ENCODE peak calls at places on chromosome 21, in ten cellular contexts. G is NCI-H1092; F is hypothalamus; Z is T-helper 2 cell; A is Kasumi-1; P is H9; I is activated CD8-positive, alpha-beta T cell treated with anti-CD3 and anti-CD28 coated beads for 36 hours; K is substantia nigra; M is GM04504; W is iris pigment epithelial cell. H is an unnamed sample.

GRCh38 chr21:44594406-44594916 is 2.2 kb upstream of the KRTAP10-6 start:
- DNase-seq in K (no peak), P (peak; percentile 24), A (no peak), I (no peak), W (no peak), F (no peak), M (no peak), G (no peak), Z (no peak), H (no peak)

GRCh38 chr21:42579456-42580075 is 65.9 kb downstream of the SLC37A1 start:
- DNase-seq in A (no peak), F (no peak), M (no peak), K (no peak), P (no peak), W (no peak), I (no peak), Z (no peak), G (no peak), H (no peak)

GRCh38 chr21:32367158-32367557 is 25.7 kb downstream of the URB1 start:
- DNase-seq in G (no peak), Z (no peak), K (no peak), I (no peak), P (no peak), A (no peak), M (no peak), W (peak; percentile 73), F (no peak), H (no peak)

GRCh38 chr21:35481005-35481404 is 431.9 kb upstream of the RUNX1 start:
- DNase-seq in P (no peak), M (no peak), A (no peak), W (no peak), K (no peak), I (no peak), G (no peak), Z (no peak), F (no peak), H (no peak)

GRCh38 chr21:42248241-42248640 is 29.3 kb downstream of the ABCG1 start:
- DNase-seq in I (no peak), P (no peak), F (no peak), K (no peak), A (no peak), G (no peak), Z (no peak), M (no peak), W (no peak), H (no peak)

GRCh38 chr21:31335957-31336738 is 7.9 kb downstream of the TIAM1 start:
- DNase-seq in P (no peak), Z (no peak), K (no peak), I (peak; percentile 69), M (peak; percentile 23), G (no peak), A (no peak), F (peak; percentile 30), W (peak; percentile 96), H (peak; percentile 60)

GRCh38 chr21:31343680-31344480 is at the start of gene TIAM1:
- DNase-seq in P (peak; percentile 74), I (peak; percentile 47), W (peak; percentile 83), M (no peak), F (peak; percentile 33), A (peak; percentile 57), Z (no peak), K (no peak), G (no peak), H (peak; percentile 72)

GRCh38 chr21:45554477-45555175 is 12.4 kb upstream of the SLC19A1 start:
- DNase-seq in A (peak; percentile 53), M (peak; percentile 58), W (peak; percentile 62), G (peak; percentile 49), Z (peak; percentile 81), P (peak; percentile 72), I (peak; percentile 86), F (peak; percentile 63), K (peak; percentile 49), H (peak; percentile 45)

GRCh38 chr21:36949171-36950141 is 17.0 kb downstream of the HLCS start:
- DNase-seq in W (peak; percentile 27), A (no peak), M (no peak), I (no peak), F (no peak), G (no peak), P (no peak), Z (no peak), K (no peak), H (no peak)

GRCh38 chr21:37532868-37533780 is 166.6 kb downstream of the DYRK1A start:
- DNase-seq in Z (no peak), K (no peak), I (peak; percentile 65), M (no peak), A (no peak), F (no peak), W (peak; percentile 53), G (no peak), P (no peak), H (no peak)

GRCh38 chr21:45550552-45551210 is 8.4 kb upstream of the SLC19A1 start:
- DNase-seq in G (no peak), Z (peak; percentile 82), I (peak; percentile 73), W (peak; percentile 13), A (peak; percentile 93), K (no peak), P (peak; percentile 39), F (no peak), M (no peak), H (peak; percentile 83)

GRCh38 chr21:38494688-38495087 is 3.6 kb downstream of the ERG start:
- DNase-seq in F (no peak), Z (no peak), K (no peak), M (no peak), P (no peak), W (no peak), I (no peak), A (no peak), G (no peak), H (no peak)

GRCh38 chr21:45579383-45580180 is 37.3 kb upstream of the SLC19A1 start:
- DNase-seq in K (no peak), F (no peak), Z (no peak), P (no peak), I (no peak), M (no peak), A (no peak), W (no peak), G (no peak), H (no peak)

GRCh38 chr21:32858628-32859027 is 87.1 kb upstream of the PAXBP1 start:
- DNase-seq in G (no peak), I (no peak), Z (no peak), A (no peak), F (no peak), M (no peak), W (no peak), K (no peak), P (no peak), H (no peak)

GRCh38 chr21:34970566-34970965 is 78.5 kb downstream of the RUNX1 start:
- DNase-seq in K (no peak), F (no peak), I (no peak), M (no peak), Z (no peak), A (no peak), G (no peak), W (no peak), P (no peak), H (no peak)

GRCh38 chr21:25385912-25386474 is 221.3 kb downstream of the MRPL39 start:
- DNase-seq in M (peak; percentile 38), A (peak; percentile 78), I (no peak), W (peak; percentile 53), Z (peak; percentile 42), F (no peak), P (peak; percentile 46), G (peak; percentile 45), K (no peak), H (peak; percentile 70)

GRCh38 chr21:29433366-29434059 is 134.8 kb downstream of the BACH1 start:
- DNase-seq in P (no peak), W (peak; percentile 36), I (no peak), F (no peak), G (no peak), Z (no peak), M (no peak), K (no peak), A (no peak), H (no peak)

GRCh38 chr21:16709866-16710550 is 802.8 kb upstream of the CXADR start:
- DNase-seq in I (no peak), F (no peak), W (peak; percentile 42), A (no peak), G (no peak), M (peak; percentile 60), Z (no peak), K (no peak), P (no peak), H (no peak)

GRCh38 chr21:21907271-21907670 is 909.1 kb downstream of the NCAM2 start:
- DNase-seq in G (no peak), W (no peak), P (no peak), F (no peak), Z (no peak), K (no peak), M (no peak), A (no peak), I (no peak), H (no peak)

GRCh38 chr21:27425574-27425973 is 458.7 kb upstream of the ADAMTS5 start:
- DNase-seq in M (peak; percentile 82), F (no peak), W (peak; percentile 45), I (no peak), A (no peak), K (no peak), G (no peak), P (no peak), Z (no peak), H (no peak)

GRCh38 chr21:29953072-29953471 is 13.3 kb upstream of the GRIK1 start:
- DNase-seq in P (no peak), A (no peak), G (no peak), K (no peak), F (no peak), Z (no peak), I (no peak), M (no peak), W (no peak), H (peak; percentile 11)

GRCh38 chr21:33395866-33396265 is 7.3 kb upstream of the IFNGR2 start:
- DNase-seq in A (no peak), K (no peak), I (no peak), G (no peak), W (no peak), P (no peak), Z (no peak), M (no peak), F (no peak), H (no peak)

GRCh38 chr21:27561116-27561515 is 594.2 kb upstream of the ADAMTS5 start:
- DNase-seq in P (no peak), I (no peak), Z (no peak), M (no peak), W (peak; percentile 41), K (no peak), A (no peak), F (no peak), G (no peak), H (no peak)

H was measured in pons.